ENCODE peak calls at places on chromosomes 2 and 18, in seven cellular contexts. One of them, this sample, is unnamed.
A peak's percentile ranks its signal among the peaks of the same experiment; 100 is the strongest.

GRCh38 chr2:221388891-221389290 is 183.2 kb downstream of the EPHA4 start:
- DNase-seq in IMR-90: no peak
- DNase-seq in mesenchymal stem cell: no peak
- DNase-seq in mesendoderm: peak; percentile 29
- DNase-seq in H1: no peak
- DNase-seq in H9: no peak
- DNase-seq in neuronal stem cell: no peak
- DNase-seq in this sample: no peak

GRCh38 chr2:101253713-101254085 is 1.0 kb downstream of the CNOT11 start:
- DNase-seq in IMR-90: peak; percentile 2
- DNase-seq in mesenchymal stem cell: peak; percentile 24
- DNase-seq in mesendoderm: no peak
- DNase-seq in H1: no peak
- DNase-seq in H9: no peak
- DNase-seq in neuronal stem cell: no peak
- DNase-seq in this sample: no peak

GRCh38 chr2:239293450-239294430 is 107.1 kb downstream of the HDAC4 start:
- DNase-seq in IMR-90: no peak
- DNase-seq in mesenchymal stem cell: no peak
- DNase-seq in mesendoderm: no peak
- DNase-seq in H1: no peak
- DNase-seq in H9: no peak
- DNase-seq in neuronal stem cell: no peak
- DNase-seq in this sample: no peak

GRCh38 chr2:111119004-111119846 is 1.5 kb upstream of the BCL2L11 start:
- DNase-seq in IMR-90: no peak
- DNase-seq in mesenchymal stem cell: peak; percentile 21
- DNase-seq in mesendoderm: peak; percentile 28
- DNase-seq in H1: peak; percentile 66
- DNase-seq in H9: peak; percentile 48
- DNase-seq in neuronal stem cell: peak; percentile 23
- DNase-seq in this sample: no peak

GRCh38 chr2:208929489-208929864 is 494.4 kb upstream of the MAP2 start:
- DNase-seq in IMR-90: no peak
- DNase-seq in mesenchymal stem cell: no peak
- DNase-seq in mesendoderm: peak; percentile 3
- DNase-seq in H1: no peak
- DNase-seq in H9: no peak
- DNase-seq in neuronal stem cell: no peak
- DNase-seq in this sample: peak; percentile 78

GRCh38 chr2:23606968-23607367 is 222.0 kb downstream of the KLHL29 start:
- DNase-seq in IMR-90: peak; percentile 82
- DNase-seq in mesenchymal stem cell: peak; percentile 78
- DNase-seq in mesendoderm: no peak
- DNase-seq in H1: no peak
- DNase-seq in H9: no peak
- DNase-seq in neuronal stem cell: no peak
- DNase-seq in this sample: peak; percentile 85

GRCh38 chr2:182713611-182714010 is 2.4 kb upstream of the DNAJC10 start:
- DNase-seq in IMR-90: no peak
- DNase-seq in mesenchymal stem cell: no peak
- DNase-seq in mesendoderm: peak; percentile 40
- DNase-seq in H1: no peak
- DNase-seq in H9: no peak
- DNase-seq in neuronal stem cell: no peak
- DNase-seq in this sample: peak; percentile 4

GRCh38 chr18:35949903-35950627 is 22.4 kb upstream of the RMP24 start:
- DNase-seq in IMR-90: peak; percentile 59
- DNase-seq in mesenchymal stem cell: peak; percentile 78
- DNase-seq in mesendoderm: peak; percentile 86
- DNase-seq in H1: peak; percentile 86
- DNase-seq in H9: peak; percentile 71
- DNase-seq in neuronal stem cell: peak; percentile 77
- DNase-seq in this sample: peak; percentile 35

GRCh38 chr2:42450136-42450535 is 43.6 kb downstream of the KCNG3 start:
- DNase-seq in IMR-90: no peak
- DNase-seq in mesenchymal stem cell: no peak
- DNase-seq in mesendoderm: no peak
- DNase-seq in H1: no peak
- DNase-seq in H9: no peak
- DNase-seq in neuronal stem cell: no peak
- DNase-seq in this sample: peak; percentile 27

DNA sequence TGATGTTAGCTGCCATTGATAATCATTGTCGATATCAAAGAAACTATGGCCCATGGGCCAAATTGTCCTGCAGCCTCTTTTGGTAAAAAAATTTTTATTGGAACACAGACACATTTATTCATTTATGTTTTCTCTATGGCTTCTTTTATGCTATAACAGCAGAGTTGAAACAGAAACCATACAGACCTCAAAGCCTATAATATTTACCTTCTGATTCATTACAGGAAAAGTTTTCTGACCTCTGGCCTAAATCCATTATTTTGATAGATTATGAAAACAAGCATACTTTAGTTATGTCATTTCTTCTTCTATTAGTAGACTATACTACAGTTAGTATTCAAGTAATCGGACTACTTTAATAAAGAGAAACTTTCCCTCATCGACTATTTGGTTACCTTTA is 349.7 kb upstream of the GALNT5 start:
- DNase-seq in IMR-90: peak; percentile 32
- DNase-seq in mesenchymal stem cell: no peak
- DNase-seq in mesendoderm: no peak
- DNase-seq in H1: no peak
- DNase-seq in H9: no peak
- DNase-seq in neuronal stem cell: no peak
- DNase-seq in this sample: no peak
- H2AK5ac ChIP-seq in IMR-90: no peak overlapping the region
- H2AK5ac ChIP-seq in mesenchymal stem cell: no peak overlapping the region
- H2AK5ac ChIP-seq in mesendoderm: no peak overlapping the region
- H2AK5ac ChIP-seq in H1: no peak overlapping the region
- H2AK5ac ChIP-seq in H9: no peak overlapping the region
- H2AK5ac ChIP-seq in neuronal stem cell: no peak overlapping the region
- H2AK5ac ChIP-seq in this sample: no peak overlapping the region

GRCh38 chr2:158121252-158121651 is 19.6 kb downstream of the UPP2 start:
- DNase-seq in IMR-90: no peak
- DNase-seq in mesenchymal stem cell: no peak
- DNase-seq in mesendoderm: no peak
- DNase-seq in H1: no peak
- DNase-seq in H9: no peak
- DNase-seq in neuronal stem cell: no peak
- DNase-seq in this sample: no peak
- H2AK5ac ChIP-seq in IMR-90: no peak overlapping the region
- H2AK5ac ChIP-seq in mesenchymal stem cell: no peak overlapping the region
- H2AK5ac ChIP-seq in mesendoderm: no peak overlapping the region
- H2AK5ac ChIP-seq in H1: no peak overlapping the region
- H2AK5ac ChIP-seq in H9: no peak overlapping the region
- H2AK5ac ChIP-seq in neuronal stem cell: no peak overlapping the region
- H2AK5ac ChIP-seq in this sample: no peak overlapping the region

DNA sequence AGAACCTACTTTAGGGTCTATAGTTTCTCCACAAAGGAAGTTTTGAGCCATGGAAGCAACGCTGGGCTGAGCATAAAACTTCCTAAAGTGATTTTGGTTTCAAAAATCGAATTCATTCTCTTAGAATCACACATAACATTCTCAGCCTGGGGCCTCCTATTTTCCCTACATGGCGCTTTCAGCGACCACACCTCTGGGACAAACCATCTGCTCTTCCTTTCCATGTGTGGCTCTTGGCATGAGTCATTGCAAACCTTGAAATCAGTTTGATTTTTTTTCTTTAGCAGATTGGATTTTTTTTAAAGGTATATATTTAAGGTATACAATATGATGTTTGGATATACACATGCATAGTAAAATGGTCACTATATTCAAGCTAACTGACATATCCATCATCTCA is 72.5 kb upstream of the APCDD1 start:
- DNase-seq in IMR-90: peak; percentile 66
- DNase-seq in mesenchymal stem cell: peak; percentile 21
- DNase-seq in mesendoderm: no peak
- DNase-seq in H1: no peak
- DNase-seq in H9: no peak
- DNase-seq in neuronal stem cell: no peak
- DNase-seq in this sample: no peak
- H2AK5ac ChIP-seq in IMR-90: no peak overlapping the region
- H2AK5ac ChIP-seq in mesenchymal stem cell: no peak overlapping the region
- H2AK5ac ChIP-seq in mesendoderm: no peak overlapping the region
- H2AK5ac ChIP-seq in H1: no peak overlapping the region
- H2AK5ac ChIP-seq in H9: no peak overlapping the region
- H2AK5ac ChIP-seq in neuronal stem cell: no peak overlapping the region
- H2AK5ac ChIP-seq in this sample: no peak overlapping the region

GRCh38 chr2:169472249-169472648 is 7.0 kb upstream of the BBS5 start:
- DNase-seq in IMR-90: no peak
- DNase-seq in mesenchymal stem cell: no peak
- DNase-seq in mesendoderm: no peak
- DNase-seq in H1: no peak
- DNase-seq in H9: no peak
- DNase-seq in neuronal stem cell: no peak
- DNase-seq in this sample: no peak

GRCh38 chr2:169468841-169469240 is 10.5 kb upstream of the BBS5 start:
- DNase-seq in IMR-90: no peak
- DNase-seq in mesenchymal stem cell: no peak
- DNase-seq in mesendoderm: peak; percentile 17
- DNase-seq in H1: no peak
- DNase-seq in H9: no peak
- DNase-seq in neuronal stem cell: no peak
- DNase-seq in this sample: no peak

GRCh38 chr2:169464508-169465386 is 14.5 kb upstream of the BBS5 start:
- DNase-seq in IMR-90: no peak
- DNase-seq in mesenchymal stem cell: no peak
- DNase-seq in mesendoderm: no peak
- DNase-seq in H1: no peak
- DNase-seq in H9: no peak
- DNase-seq in neuronal stem cell: no peak
- DNase-seq in this sample: no peak

GRCh38 chr2:169469952-169470572 is 9.2 kb upstream of the BBS5 start:
- DNase-seq in IMR-90: no peak
- DNase-seq in mesenchymal stem cell: no peak
- DNase-seq in mesendoderm: no peak
- DNase-seq in H1: no peak
- DNase-seq in H9: no peak
- DNase-seq in neuronal stem cell: no peak
- DNase-seq in this sample: no peak
- H2AK5ac ChIP-seq in IMR-90: no peak overlapping the region
- H2AK5ac ChIP-seq in mesenchymal stem cell: no peak overlapping the region
- H2AK5ac ChIP-seq in mesendoderm: no peak overlapping the region
- H2AK5ac ChIP-seq in H1: no peak overlapping the region
- H2AK5ac ChIP-seq in H9: no peak overlapping the region
- H2AK5ac ChIP-seq in neuronal stem cell: no peak overlapping the region
- H2AK5ac ChIP-seq in this sample: no peak overlapping the region